ENCODE peak calls at places on chromosomes 3 and 15, in five cellular contexts. M is fibroblast of gingiva, Q is T-helper 9 cell, B is ELR, T is NCI-H1048. V is an unnamed sample.

GRCh38 chr3:177836671-177837070 is 639.4 kb upstream of the TBL1XR1 start:
- DNase-seq in M (peak), T (no peak), B (no peak), Q (no peak), V (no peak)

GRCh38 chr3:45807645-45808540 is 11.6 kb upstream of the SLC6A20 start:
- DNase-seq in Q (no peak), B (no peak), T (no peak), M (no peak), V (no peak)

GRCh38 chr3:10956991-10957390 is 35.6 kb upstream of the SLC6A1 start:
- DNase-seq in Q (no peak), T (no peak), B (no peak), M (no peak), V (no peak)

GRCh38 chr3:141379250-141379872 is 11.1 kb downstream of the ZBTB38 start:
- DNase-seq in M (no peak), Q (peak), T (no peak), B (no peak), V (no peak)

GRCh38 chr3:168998792-168999191 is 664.7 kb downstream of the MECOM start:
- DNase-seq in M (no peak), B (peak), T (no peak), Q (no peak), V (no peak)

GRCh38 chr3:38588276-38588971 is 61.1 kb downstream of the SCN5A start:
- DNase-seq in Q (no peak), B (no peak), M (no peak), T (no peak), V (no peak)

GRCh38 chr3:34312684-34313083 is 514.3 kb downstream of the PDCD6IP start:
- DNase-seq in Q (no peak), M (no peak), B (no peak), T (no peak), V (no peak)

GRCh38 chr3:5787863-5788488 is 600.5 kb downstream of the EDEM1 start:
- DNase-seq in Q (no peak), T (no peak), M (no peak), B (no peak), V (no peak)

GRCh38 chr3:145639880-145640279 is 521.1 kb downstream of the PLOD2 start:
- DNase-seq in M (no peak), Q (no peak), B (no peak), T (no peak), V (no peak)

GRCh38 chr15:63522143-63522531 is 17.7 kb downstream of the USP3 start:
- DNase-seq in M (no peak), T (no peak), Q (no peak), B (no peak), V (no peak)

GRCh38 chr3:104150724-104151123 is 1216.0 kb upstream of the ALCAM start:
- DNase-seq in T (no peak), Q (no peak), M (no peak), B (no peak), V (no peak)

V was measured in right lobe of liver.